ENCODE peak calls at places on chromosomes 12 and 14, in ten cellular contexts. Y, A, H, D, X, K, W, O, Q and L are unnamed samples.

GRCh38 chr12:26938660-26939185 is 453 bp downstream of the FGFR1OP2 start:
- DNase-seq in Y (no peak), A (no peak), H (no peak), D (no peak), X (peak; percentile 38), K (no peak), W (peak; percentile 35), O (no peak), Q (no peak), L (peak; percentile 88)

GRCh38 chr12:54143233-54143986 is 45.4 kb downstream of the SMUG1 start:
- DNase-seq in Y (no peak), A (no peak), H (no peak), D (no peak), X (no peak), K (no peak), W (no peak), O (no peak), Q (no peak), L (no peak)

GRCh38 chr14:104195854-104196253 is 57.5 kb downstream of the KIF26A start:
- DNase-seq in Y (no peak), A (no peak), H (no peak), D (no peak), X (no peak), K (no peak), W (no peak), O (no peak), Q (no peak), L (no peak)

GRCh38 chr12:124509676-124510300 is 57.6 kb downstream of the NCOR2 start:
- DNase-seq in Y (peak; percentile 80), A (peak; percentile 55), H (no peak), D (peak; percentile 91), X (peak; percentile 65), K (no peak), W (peak; percentile 86), O (peak; percentile 79), Q (peak; percentile 95), L (no peak)

GRCh38 chr12:12954878-12955625 is 3.1 kb upstream of the GPRC5D start:
- DNase-seq in Y (no peak), A (no peak), H (no peak), D (no peak), X (no peak), K (no peak), W (no peak), O (no peak), Q (peak; percentile 64), L (no peak)

GRCh38 chr14:88521818-88522217 is 33.0 kb downstream of the PTPN21 start:
- DNase-seq in Y (no peak), A (no peak), H (no peak), D (no peak), X (no peak), K (no peak), W (no peak), O (no peak), Q (no peak), L (no peak)

GRCh38 chr14:101559250-101559623 is 2.1 kb upstream of the DIO3 start:
- DNase-seq in Y (no peak), A (no peak), H (no peak), D (no peak), X (no peak), K (no peak), W (no peak), O (peak; percentile 26), Q (no peak), L (no peak)

GRCh38 chr12:98901189-98901588 is 256.1 kb downstream of the APAF1 start:
- DNase-seq in Y (no peak), A (no peak), H (no peak), D (no peak), X (no peak), K (no peak), W (no peak), O (no peak), Q (no peak), L (no peak)

GRCh38 chr14:52926994-52927393 is 23.9 kb downstream of the FERMT2 start:
- DNase-seq in Y (no peak), A (no peak), H (no peak), D (no peak), X (no peak), K (no peak), W (peak; percentile 45), O (no peak), Q (no peak), L (no peak)

GRCh38 chr12:65675141-65675621 is 149.1 kb upstream of the HMGA2 start:
- DNase-seq in Y (no peak), A (no peak), H (no peak), D (no peak), X (no peak), K (no peak), W (no peak), O (no peak), Q (no peak), L (no peak)

GRCh38 chr12:52029686-52030085 is 21.6 kb upstream of the NR4A1 start:
- DNase-seq in Y (peak; percentile 55), A (no peak), H (no peak), D (no peak), X (peak; percentile 37), K (no peak), W (no peak), O (peak; percentile 68), Q (no peak), L (no peak)

GRCh38 chr12:109875572-109876131 is 4.7 kb downstream of the GLTP start:
- DNase-seq in Y (no peak), A (peak; percentile 82), H (no peak), D (no peak), X (no peak), K (no peak), W (no peak), O (peak; percentile 13), Q (no peak), L (peak; percentile 43)

GRCh38 chr12:82651489-82651888 is 35.2 kb upstream of the TMTC2 start:
- DNase-seq in Y (no peak), A (no peak), H (no peak), D (no peak), X (no peak), K (no peak), W (no peak), O (no peak), Q (no peak), L (no peak)

GRCh38 chr12:77339610-77340009 is 274.2 kb upstream of the E2F7 start:
- DNase-seq in Y (no peak), A (no peak), H (no peak), D (no peak), X (no peak), K (no peak), W (no peak), O (no peak), Q (no peak), L (no peak)

GRCh38 chr12:13595536-13596450 is 385.6 kb downstream of the GRIN2B start:
- DNase-seq in Y (no peak), A (no peak), H (no peak), D (no peak), X (no peak), K (no peak), W (no peak), O (no peak), Q (no peak), L (no peak)

GRCh38 chr12:115337693-115338543 is 653.9 kb upstream of the TBX3 start:
- DNase-seq in Y (no peak), A (peak; percentile 17), H (peak; percentile 84), D (peak; percentile 79), X (no peak), K (no peak), W (peak; percentile 34), O (no peak), Q (no peak), L (no peak)

DNA sequence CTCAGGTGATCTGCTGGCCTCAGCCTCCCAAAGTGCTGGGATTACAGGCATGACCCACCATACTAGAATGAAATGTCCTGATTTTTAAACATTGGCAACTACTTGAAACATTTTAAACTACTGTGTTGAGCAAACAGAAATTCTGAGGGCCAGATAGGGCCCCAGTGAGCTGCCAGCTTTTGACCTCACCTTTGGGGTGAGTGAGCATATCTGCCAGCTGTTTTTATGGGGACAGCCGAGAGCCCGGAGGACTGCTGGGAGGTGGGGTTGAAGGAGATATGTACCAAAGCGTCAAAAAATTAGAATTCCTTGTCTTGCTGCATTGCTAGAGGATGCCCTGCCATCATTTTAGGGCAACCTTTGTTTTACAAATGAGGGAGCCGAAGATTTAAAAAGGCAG is 2.7 kb downstream of the GSTZ1 start:
- DNase-seq in Y (no peak), A (no peak), H (no peak), D (peak; percentile 49), X (no peak), K (no peak), W (no peak), O (no peak), Q (no peak), L (no peak)
- H3K27ac ChIP-seq in Y (no peak overlapping the region), A (no peak overlapping the region), H (no peak overlapping the region), D (no peak overlapping the region), X (no peak overlapping the region), K (no peak overlapping the region), W (no peak overlapping the region), O (no peak overlapping the region), Q (no peak overlapping the region), L (no peak overlapping the region)

DNA sequence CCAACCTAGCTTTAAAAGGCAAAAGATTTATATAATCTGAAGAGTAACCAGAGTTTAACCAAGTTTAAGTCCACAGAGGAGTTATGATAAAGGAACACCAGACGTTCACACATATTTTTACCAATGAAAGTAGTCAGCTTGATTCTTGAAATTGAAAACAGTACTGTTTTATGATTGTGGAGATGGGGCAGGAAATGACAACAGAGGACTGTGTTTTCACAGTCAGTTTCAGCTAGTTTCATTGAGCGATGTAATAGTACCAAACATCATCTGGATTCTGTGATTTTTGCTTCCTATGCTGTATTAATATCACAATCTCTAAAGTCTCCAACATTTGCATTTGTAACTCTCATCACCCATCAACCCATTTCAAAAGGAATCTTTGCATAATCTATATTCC is 34.2 kb upstream of the SLC6A15 start:
- DNase-seq in Y (no peak), A (no peak), H (no peak), D (no peak), X (no peak), K (no peak), W (no peak), O (no peak), Q (no peak), L (no peak)
- TF ChIP-seq POLR2AphosphoS5 in Y (no peak), A (no peak), H (no peak), D (no peak), X (no peak), K (no peak), W (no peak), O (no peak), Q (no peak), L (no peak)

DNA sequence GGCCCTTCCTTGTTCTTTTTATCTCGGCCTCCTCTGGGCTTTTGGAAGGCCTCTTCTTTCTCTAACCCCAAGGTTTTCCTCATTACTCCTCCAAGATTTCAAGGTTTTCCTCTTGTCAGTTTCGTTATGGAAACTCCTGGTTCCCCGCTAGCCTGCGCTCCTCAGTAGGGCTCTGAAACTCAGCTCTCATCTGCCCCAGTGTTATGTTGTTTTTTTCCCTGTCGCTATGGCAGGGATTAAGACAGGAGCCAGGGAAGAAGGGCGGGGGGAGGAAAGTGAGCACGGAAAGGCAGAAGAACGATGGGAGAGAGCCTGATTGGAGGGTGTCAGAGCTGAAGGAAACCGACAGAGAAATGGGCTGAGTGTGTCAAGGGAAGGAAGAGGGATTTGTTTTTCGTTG is 26.5 kb upstream of the JDP2 start:
- DNase-seq in Y (no peak), A (peak; percentile 57), H (peak; percentile 82), D (peak; percentile 80), X (no peak), K (no peak), W (no peak), O (no peak), Q (no peak), L (no peak)
- TF ChIP-seq EP300 in Y (no peak), A (no peak), H (no peak), D (no peak), X (no peak), K (peak; percentile 75), W (no peak), O (no peak), Q (no peak), L (no peak)

GRCh38 chr14:72610096-72610830 is 283.6 kb downstream of the DPF3 start:
- DNase-seq in Y (no peak), A (no peak), H (peak; percentile 25), D (no peak), X (no peak), K (no peak), W (no peak), O (no peak), Q (peak; percentile 89), L (no peak)
- H3K27ac ChIP-seq in Y (no peak overlapping the region), A (no peak overlapping the region), H (no peak overlapping the region), D (no peak overlapping the region), X (no peak overlapping the region), K (no peak overlapping the region), W (no peak overlapping the region), O (no peak overlapping the region), Q (no peak overlapping the region), L (no peak overlapping the region)